ENCODE peak calls at places on chromosome 11, in ten cellular contexts. One of them, this sample, is unnamed.
A peak's percentile ranks its signal among the peaks of the same experiment; 100 is the strongest.

GRCh38 chr11:84514436-84514835 is 1112.7 kb downstream of the DLG2 start:
- DNase-seq in GM23338: no peak
- DNase-seq in breast epithelium: no peak
- DNase-seq in cardiac fibroblast: no peak
- DNase-seq in RWPE2: no peak
- DNase-seq in choroid plexus epithelial cell: no peak
- DNase-seq in AG04450: no peak
- DNase-seq in AG09309: no peak
- DNase-seq in astrocyte of the spinal cord: no peak
- DNase-seq in heart right ventricle: no peak
- DNase-seq in this sample: no peak

GRCh38 chr11:119108151-119108856 is 1.2 kb downstream of the C2CD2L start:
- DNase-seq in GM23338: peak; percentile 68
- DNase-seq in breast epithelium: peak; percentile 80
- DNase-seq in cardiac fibroblast: peak; percentile 46
- DNase-seq in RWPE2: no peak
- DNase-seq in choroid plexus epithelial cell: peak; percentile 30
- DNase-seq in AG04450: no peak
- DNase-seq in AG09309: no peak
- DNase-seq in astrocyte of the spinal cord: no peak
- DNase-seq in heart right ventricle: no peak
- DNase-seq in this sample: peak; percentile 43

GRCh38 chr11:2862950-2863618 is 22.5 kb downstream of the CDKN1C start:
- DNase-seq in GM23338: peak; percentile 77
- DNase-seq in breast epithelium: no peak
- DNase-seq in cardiac fibroblast: no peak
- DNase-seq in RWPE2: no peak
- DNase-seq in choroid plexus epithelial cell: no peak
- DNase-seq in AG04450: no peak
- DNase-seq in AG09309: no peak
- DNase-seq in astrocyte of the spinal cord: peak; percentile 13
- DNase-seq in heart right ventricle: no peak
- DNase-seq in this sample: no peak

GRCh38 chr11:44608654-44609027 is 43.2 kb downstream of the CD82 start:
- DNase-seq in GM23338: no peak
- DNase-seq in breast epithelium: no peak
- DNase-seq in cardiac fibroblast: no peak
- DNase-seq in RWPE2: no peak
- DNase-seq in choroid plexus epithelial cell: no peak
- DNase-seq in AG04450: no peak
- DNase-seq in AG09309: no peak
- DNase-seq in astrocyte of the spinal cord: no peak
- DNase-seq in heart right ventricle: no peak
- DNase-seq in this sample: no peak

GRCh38 chr11:115903179-115903578 is 399.0 kb upstream of the CADM1 start:
- DNase-seq in GM23338: no peak
- DNase-seq in breast epithelium: no peak
- DNase-seq in cardiac fibroblast: no peak
- DNase-seq in RWPE2: no peak
- DNase-seq in choroid plexus epithelial cell: no peak
- DNase-seq in AG04450: no peak
- DNase-seq in AG09309: no peak
- DNase-seq in astrocyte of the spinal cord: no peak
- DNase-seq in heart right ventricle: no peak
- DNase-seq in this sample: no peak

GRCh38 chr11:115721309-115722007 is 217.2 kb upstream of the CADM1 start:
- DNase-seq in GM23338: no peak
- DNase-seq in breast epithelium: no peak
- DNase-seq in cardiac fibroblast: no peak
- DNase-seq in RWPE2: no peak
- DNase-seq in choroid plexus epithelial cell: no peak
- DNase-seq in AG04450: no peak
- DNase-seq in AG09309: no peak
- DNase-seq in astrocyte of the spinal cord: no peak
- DNase-seq in heart right ventricle: no peak
- DNase-seq in this sample: no peak

GRCh38 chr11:63919267-63920125 is 2.5 kb upstream of the RCOR2 start:
- DNase-seq in GM23338: peak; percentile 96
- DNase-seq in breast epithelium: no peak
- DNase-seq in cardiac fibroblast: no peak
- DNase-seq in RWPE2: no peak
- DNase-seq in choroid plexus epithelial cell: no peak
- DNase-seq in AG04450: no peak
- DNase-seq in AG09309: no peak
- DNase-seq in astrocyte of the spinal cord: peak; percentile 37
- DNase-seq in heart right ventricle: peak; percentile 68
- DNase-seq in this sample: no peak

GRCh38 chr11:132448334-132448995 is 1078.0 kb downstream of the NTM start:
- DNase-seq in GM23338: peak; percentile 33
- DNase-seq in breast epithelium: no peak
- DNase-seq in cardiac fibroblast: no peak
- DNase-seq in RWPE2: no peak
- DNase-seq in choroid plexus epithelial cell: peak; percentile 44
- DNase-seq in AG04450: no peak
- DNase-seq in AG09309: no peak
- DNase-seq in astrocyte of the spinal cord: peak; percentile 10
- DNase-seq in heart right ventricle: no peak
- DNase-seq in this sample: no peak

GRCh38 chr11:122796128-122796717 is 42.1 kb upstream of the CRTAM start:
- DNase-seq in GM23338: peak; percentile 83
- DNase-seq in breast epithelium: no peak
- DNase-seq in cardiac fibroblast: peak; percentile 52
- DNase-seq in RWPE2: no peak
- DNase-seq in choroid plexus epithelial cell: peak; percentile 68
- DNase-seq in AG04450: no peak
- DNase-seq in AG09309: no peak
- DNase-seq in astrocyte of the spinal cord: no peak
- DNase-seq in heart right ventricle: peak; percentile 32
- DNase-seq in this sample: no peak

GRCh38 chr11:134071766-134072403 is 3.0 kb downstream of the JAM3 start:
- DNase-seq in GM23338: peak; percentile 40
- DNase-seq in breast epithelium: no peak
- DNase-seq in cardiac fibroblast: no peak
- DNase-seq in RWPE2: no peak
- DNase-seq in choroid plexus epithelial cell: no peak
- DNase-seq in AG04450: no peak
- DNase-seq in AG09309: no peak
- DNase-seq in astrocyte of the spinal cord: no peak
- DNase-seq in heart right ventricle: no peak
- DNase-seq in this sample: no peak

GRCh38 chr11:14386895-14387480 is 28.0 kb upstream of the RRAS2 start:
- DNase-seq in GM23338: peak; percentile 90
- DNase-seq in breast epithelium: no peak
- DNase-seq in cardiac fibroblast: peak; percentile 91
- DNase-seq in RWPE2: no peak
- DNase-seq in choroid plexus epithelial cell: peak; percentile 95
- DNase-seq in AG04450: no peak
- DNase-seq in AG09309: peak; percentile 35
- DNase-seq in astrocyte of the spinal cord: peak; percentile 78
- DNase-seq in heart right ventricle: peak; percentile 33
- DNase-seq in this sample: peak; percentile 87

DNA sequence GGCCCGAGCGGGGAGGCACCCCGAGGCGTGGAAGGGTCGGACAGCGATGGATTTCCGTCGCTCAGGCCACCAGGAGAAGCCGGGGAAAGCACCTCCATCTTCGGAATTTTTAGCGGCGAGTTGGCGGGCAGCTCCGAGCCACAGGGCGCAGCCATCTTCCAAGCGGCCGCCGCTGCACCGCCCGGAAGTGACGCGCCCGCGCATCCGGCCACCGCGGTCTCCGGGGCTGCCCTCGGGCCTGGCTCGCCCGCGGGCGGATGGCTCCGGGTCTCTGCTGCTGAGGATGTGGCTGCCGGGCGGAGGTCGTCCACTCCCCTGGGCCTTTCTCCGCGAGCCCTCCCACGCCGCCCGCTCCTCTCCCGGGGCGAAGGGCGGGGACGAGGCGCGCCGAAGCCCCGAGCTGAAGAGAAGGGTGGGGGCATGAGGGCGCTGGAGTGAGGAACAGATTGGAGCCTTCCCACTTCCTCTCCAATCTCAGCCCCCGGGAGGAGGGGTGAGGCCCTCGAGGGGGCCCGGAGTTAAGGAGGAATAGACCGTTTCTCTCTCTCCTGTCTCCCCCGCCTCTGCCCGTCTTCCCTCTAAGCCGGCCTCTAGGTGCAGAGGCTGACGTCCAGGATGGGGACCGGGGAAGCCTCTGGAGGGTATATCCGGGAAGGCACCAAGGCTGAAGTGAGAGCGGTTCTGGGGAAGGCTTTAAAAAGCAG is at the start of gene MSANTD2:
- DNase-seq in GM23338: peak; percentile 90
- DNase-seq in breast epithelium: peak; percentile 62
- DNase-seq in cardiac fibroblast: peak; percentile 88
- DNase-seq in RWPE2: peak; percentile 74
- DNase-seq in choroid plexus epithelial cell: peak; percentile 80
- DNase-seq in AG04450: peak; percentile 48
- DNase-seq in AG09309: no peak
- DNase-seq in astrocyte of the spinal cord: peak; percentile 89
- DNase-seq in heart right ventricle: peak; percentile 83
- DNase-seq in this sample: peak; percentile 79
- TF ChIP-seq CTCF in GM23338: no peak
- TF ChIP-seq CTCF in breast epithelium: no peak
- TF ChIP-seq CTCF in cardiac fibroblast: no peak
- TF ChIP-seq CTCF in RWPE2: no peak
- TF ChIP-seq CTCF in choroid plexus epithelial cell: peak; percentile 4
- TF ChIP-seq CTCF in AG04450: no peak
- TF ChIP-seq CTCF in AG09309: no peak
- TF ChIP-seq CTCF in astrocyte of the spinal cord: no peak
- TF ChIP-seq CTCF in heart right ventricle: no peak
- TF ChIP-seq CTCF in this sample: peak; percentile 27

DNA sequence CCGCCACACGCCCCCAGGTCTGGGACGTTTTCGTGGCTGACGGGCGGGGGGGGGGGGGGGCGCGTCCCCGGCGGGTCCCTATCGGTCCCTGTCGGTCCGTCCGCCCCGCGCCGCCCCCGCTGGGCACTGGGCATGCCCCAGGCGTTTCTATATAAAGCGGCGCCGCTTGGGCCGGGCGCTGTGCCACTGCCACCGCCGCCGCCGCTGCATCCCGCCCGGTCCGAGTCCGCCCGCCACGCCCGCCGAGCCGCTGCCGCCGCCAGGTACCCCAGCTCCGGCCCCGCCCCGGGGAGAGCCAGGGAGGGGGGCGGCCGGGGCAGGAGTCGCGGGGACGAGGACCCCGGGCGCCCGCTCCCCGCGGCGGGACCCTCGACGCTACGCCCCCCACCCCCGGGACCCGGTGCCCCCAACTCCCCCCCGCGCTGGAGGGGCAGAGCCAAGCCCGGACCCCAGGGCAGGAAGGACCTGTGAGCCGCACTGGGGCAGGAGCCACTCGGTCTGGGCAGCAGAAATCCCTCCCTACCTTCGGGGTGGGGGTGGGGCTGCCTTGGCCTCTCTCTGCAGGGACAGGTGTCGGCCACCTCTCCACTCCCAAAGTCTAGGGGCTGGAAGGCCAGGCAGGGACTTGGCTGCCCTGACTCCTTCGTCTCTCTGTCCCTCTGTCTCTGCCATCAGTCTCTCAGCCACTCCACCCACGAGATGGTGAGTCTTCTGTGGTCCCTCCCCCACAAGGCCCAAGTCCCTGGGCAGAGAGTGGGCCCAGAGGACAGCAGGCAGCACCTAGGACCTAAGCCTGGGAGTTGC is at the start of gene CARNS1:
- DNase-seq in GM23338: peak; percentile 69
- DNase-seq in breast epithelium: no peak
- DNase-seq in cardiac fibroblast: no peak
- DNase-seq in RWPE2: no peak
- DNase-seq in choroid plexus epithelial cell: no peak
- DNase-seq in AG04450: no peak
- DNase-seq in AG09309: no peak
- DNase-seq in astrocyte of the spinal cord: no peak
- DNase-seq in heart right ventricle: no peak
- DNase-seq in this sample: no peak
- H3K4me3 ChIP-seq in GM23338: peak within 1 kb of the TSS; percentile 55
- H3K4me3 ChIP-seq in breast epithelium: peak within 1 kb of the TSS; percentile 63
- H3K4me3 ChIP-seq in cardiac fibroblast: peak within 1 kb of the TSS; percentile 32
- H3K4me3 ChIP-seq in RWPE2: peak within 1 kb of the TSS; percentile 14
- H3K4me3 ChIP-seq in choroid plexus epithelial cell: no peak within 1 kb of the TSS
- H3K4me3 ChIP-seq in AG04450: peak within 1 kb of the TSS; percentile 17
- H3K4me3 ChIP-seq in AG09309: peak within 1 kb of the TSS; percentile 19
- H3K4me3 ChIP-seq in astrocyte of the spinal cord: no peak within 1 kb of the TSS
- H3K4me3 ChIP-seq in heart right ventricle: peak within 1 kb of the TSS; percentile 35
- H3K4me3 ChIP-seq in this sample: peak within 1 kb of the TSS; percentile 74

DNA sequence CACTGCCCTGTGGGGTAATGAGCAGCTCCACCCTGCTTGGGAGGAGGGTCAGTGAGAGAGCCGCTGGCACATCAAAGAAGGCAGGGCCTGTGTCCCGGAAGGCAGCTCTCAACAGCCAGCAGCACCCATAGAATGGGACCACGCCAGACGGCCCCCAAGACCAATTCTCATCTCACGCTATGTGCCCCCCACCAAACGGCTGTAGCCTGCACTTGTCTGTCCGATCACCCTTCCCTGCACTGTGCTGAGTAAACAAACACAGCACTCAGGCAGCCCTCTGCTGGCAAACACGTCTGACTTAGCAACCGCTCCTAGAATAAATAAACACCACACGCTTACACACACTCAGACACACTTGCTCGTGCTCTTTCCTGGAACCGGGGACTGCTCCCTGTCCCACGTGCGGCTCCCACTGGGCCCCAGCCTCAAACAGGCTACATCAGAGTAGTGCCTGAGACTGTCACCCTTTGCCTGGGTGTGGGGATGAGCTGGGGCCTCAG is 53.2 kb upstream of the CDON start:
- DNase-seq in GM23338: peak; percentile 39
- DNase-seq in breast epithelium: peak; percentile 80
- DNase-seq in cardiac fibroblast: peak; percentile 92
- DNase-seq in RWPE2: no peak
- DNase-seq in choroid plexus epithelial cell: peak; percentile 90
- DNase-seq in AG04450: peak; percentile 77
- DNase-seq in AG09309: peak; percentile 52
- DNase-seq in astrocyte of the spinal cord: peak; percentile 78
- DNase-seq in heart right ventricle: peak; percentile 75
- DNase-seq in this sample: no peak
- TF ChIP-seq CTCF in GM23338: no peak
- TF ChIP-seq CTCF in breast epithelium: no peak
- TF ChIP-seq CTCF in cardiac fibroblast: no peak
- TF ChIP-seq CTCF in RWPE2: peak; percentile 23
- TF ChIP-seq CTCF in choroid plexus epithelial cell: peak; percentile 59
- TF ChIP-seq CTCF in AG04450: peak; percentile 40
- TF ChIP-seq CTCF in AG09309: peak; percentile 31
- TF ChIP-seq CTCF in astrocyte of the spinal cord: peak; percentile 36
- TF ChIP-seq CTCF in heart right ventricle: peak; percentile 16
- TF ChIP-seq CTCF in this sample: no peak

DNA sequence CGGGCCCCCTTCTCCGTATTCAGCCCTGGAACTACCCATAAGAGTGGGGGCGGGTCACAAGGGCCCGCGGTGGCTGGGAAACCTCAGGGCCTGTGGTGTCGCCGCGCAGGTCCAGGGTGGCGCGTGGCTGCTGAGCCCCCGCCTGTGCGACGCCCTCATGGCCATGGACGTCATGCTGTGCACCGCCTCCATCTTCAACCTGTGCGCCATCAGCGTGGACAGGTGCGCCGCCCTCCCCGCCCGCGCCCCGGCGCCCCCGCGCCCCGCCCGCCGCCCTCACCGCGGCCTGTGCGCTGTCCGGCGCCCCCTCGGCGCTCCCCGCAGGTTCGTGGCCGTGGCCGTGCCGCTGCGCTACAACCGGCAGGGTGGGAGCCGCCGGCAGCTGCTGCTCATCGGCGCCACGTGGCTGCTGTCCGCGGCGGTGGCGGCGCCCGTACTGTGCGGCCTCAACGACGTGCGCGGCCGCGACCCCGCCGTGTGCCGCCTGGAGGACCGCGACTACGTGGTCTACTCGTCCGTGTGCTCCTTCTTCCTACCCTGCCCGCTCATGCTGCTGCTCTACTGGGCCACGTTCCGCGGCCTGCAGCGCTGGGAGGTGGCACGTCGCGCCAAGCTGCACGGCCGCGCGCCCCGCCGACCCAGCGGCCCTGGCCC is 2.4 kb downstream of the DRD4 start:
- DNase-seq in GM23338: no peak
- DNase-seq in breast epithelium: no peak
- DNase-seq in cardiac fibroblast: no peak
- DNase-seq in RWPE2: no peak
- DNase-seq in choroid plexus epithelial cell: peak; percentile 20
- DNase-seq in AG04450: no peak
- DNase-seq in AG09309: no peak
- DNase-seq in astrocyte of the spinal cord: no peak
- DNase-seq in heart right ventricle: no peak
- DNase-seq in this sample: no peak
- H3K4me3 ChIP-seq in GM23338: peak overlapping the region; percentile 55
- H3K4me3 ChIP-seq in breast epithelium: peak overlapping the region; percentile 52
- H3K4me3 ChIP-seq in cardiac fibroblast: no peak overlapping the region
- H3K4me3 ChIP-seq in RWPE2: no peak overlapping the region
- H3K4me3 ChIP-seq in choroid plexus epithelial cell: peak overlapping the region; percentile 8
- H3K4me3 ChIP-seq in AG04450: no peak overlapping the region
- H3K4me3 ChIP-seq in AG09309: no peak overlapping the region
- H3K4me3 ChIP-seq in astrocyte of the spinal cord: no peak overlapping the region
- H3K4me3 ChIP-seq in heart right ventricle: no peak overlapping the region
- H3K4me3 ChIP-seq in this sample: no peak overlapping the region

This sample was measured in dorsolateral prefrontal cortex.